ENCODE peak calls at places on chromosomes 16 and 17, in four cellular contexts. F is K562, N is HepG2, J is H1. H is an unnamed sample.

GRCh38 chr16:88993006-88993787 is 16.2 kb upstream of the CBFA2T3 start:
- DNase-seq in J (no peak), N (no peak), F (peak), H (no peak)

GRCh38 chr16:68756250-68757051 is 19.4 kb downstream of the CDH1 start:
- DNase-seq in N (no peak), F (no peak), J (no peak), H (peak)

GRCh38 chr16:57668630-57669475 is 747 bp downstream of the ADGRG3 start:
- DNase-seq in J (no peak), F (no peak), N (no peak), H (no peak)

GRCh38 chr17:35241520-35241919 is 1.4 kb upstream of the SLFN5 start:
- DNase-seq in N (no peak), J (no peak), F (no peak), H (no peak)

GRCh38 chr17:72604518-72604917 is 483.7 kb downstream of the SOX9 start:
- DNase-seq in N (peak), F (no peak), J (no peak), H (no peak)

GRCh38 chr16:47310792-47311211 is 150.1 kb downstream of the ITFG1 start:
- DNase-seq in F (no peak), N (no peak), J (no peak), H (no peak)

GRCh38 chr16:18799500-18799899 is 1.8 kb downstream of the ARL6IP1 start:
- DNase-seq in J (no peak), F (no peak), N (no peak), H (no peak)

GRCh38 chr16:84233748-84234147 is 6.1 kb downstream of the KCNG4 start:
- DNase-seq in F (no peak), N (no peak), J (no peak), H (no peak)

GRCh38 chr17:28367641-28368305 is 2.3 kb downstream of the VTN start:
- DNase-seq in N (no peak), F (no peak), J (no peak), H (no peak)

GRCh38 chr16:7492122-7492521 is 159.5 kb downstream of the RBFOX1 start:
- DNase-seq in F (no peak), N (no peak), J (no peak), H (no peak)

GRCh38 chr17:7095642-7096041 is 15.6 kb upstream of the CLEC10A start:
- DNase-seq in J (no peak), F (no peak), N (no peak), H (no peak)

GRCh38 chr16:642189-643049 is 791 bp downstream of the MCRIP2 start:
- DNase-seq in N (peak), F (peak), J (peak), H (peak)

GRCh38 chr16:85054948-85055502 is 27.4 kb downstream of the KIAA0513 start:
- DNase-seq in N (no peak), J (no peak), F (no peak), H (no peak)

GRCh38 chr17:39970157-39970692 is 7.4 kb downstream of the GSDMA start:
- DNase-seq in F (no peak), J (no peak), N (no peak), H (no peak)

GRCh38 chr17:44004077-44004760 is at the start of gene NAGS:
- DNase-seq in F (peak), N (peak), J (no peak), H (no peak)

GRCh38 chr17:41812176-41813038 is at the start of gene FKBP10:
- DNase-seq in N (peak), J (peak), F (peak), H (no peak)

GRCh38 chr17:55576237-55576998 is 65.2 kb upstream of the SMIM36 start:
- DNase-seq in N (peak), J (no peak), F (peak), H (no peak)

GRCh38 chr16:52435573-52435972 is 111.4 kb downstream of the TOX3 start:
- DNase-seq in N (no peak), F (no peak), J (no peak), H (no peak)

GRCh38 chr16:68265078-68265925 is 976 bp downstream of the SLC7A6 start:
- DNase-seq in F (peak), N (peak), J (peak), H (peak)

GRCh38 chr16:1561836-1562235 is 28.4 kb downstream of the TMEM204 start:
- DNase-seq in J (no peak), N (no peak), F (no peak), H (no peak)

GRCh38 chr17:76569607-76570279 is 15.9 kb downstream of the ST6GALNAC2 start:
- DNase-seq in J (no peak), F (no peak), N (peak), H (no peak)

GRCh38 chr16:10093564-10093963 is 88.7 kb downstream of the GRIN2A start:
- DNase-seq in F (no peak), N (no peak), J (no peak), H (no peak)

GRCh38 chr16:69469807-69470561 is 45.6 kb downstream of the CYB5B start:
- DNase-seq in F (no peak), J (no peak), N (no peak), H (no peak)

GRCh38 chr16:48542020-48542473 is 67.9 kb downstream of the N4BP1 start:
- DNase-seq in N (no peak), J (no peak), F (no peak), H (peak)

GRCh38 chr16:49601541-49601940 is 227.9 kb downstream of the C16orf78 start:
- DNase-seq in J (peak), N (peak), F (no peak), H (no peak)

GRCh38 chr16:24499193-24499814 is 40.1 kb upstream of the RBBP6 start:
- DNase-seq in F (peak), N (peak), J (peak), H (no peak)

GRCh38 chr16:27853101-27853500 is 210.4 kb downstream of the GSG1L start:
- DNase-seq in J (no peak), N (no peak), F (no peak), H (no peak)
- TF ChIP-seq JUND in J (no peak), N (no peak), F (no peak), H (no peak)

GRCh38 chr16:55478827-55479559 is at the start of gene MMP2:
- DNase-seq in J (peak), N (no peak), F (no peak), H (no peak)

GRCh38 chr16:55476625-55477533 is 2.1 kb upstream of the MMP2 start:
- DNase-seq in F (no peak), N (no peak), J (no peak), H (no peak)

GRCh38 chr16:55479560-55480197 is 681 bp downstream of the MMP2 start:
- DNase-seq in J (no peak), F (no peak), N (no peak), H (no peak)

GRCh38 chr16:55482056-55482455 is 3.1 kb downstream of the MMP2 start:
- DNase-seq in N (no peak), J (no peak), F (no peak), H (no peak)

GRCh38 chr16:55480228-55480655 is 1.2 kb downstream of the MMP2 start:
- DNase-seq in N (no peak), F (no peak), J (peak), H (no peak)
- TF ChIP-seq JUND in N (no peak), F (no peak), J (no peak), H (no peak)

DNA sequence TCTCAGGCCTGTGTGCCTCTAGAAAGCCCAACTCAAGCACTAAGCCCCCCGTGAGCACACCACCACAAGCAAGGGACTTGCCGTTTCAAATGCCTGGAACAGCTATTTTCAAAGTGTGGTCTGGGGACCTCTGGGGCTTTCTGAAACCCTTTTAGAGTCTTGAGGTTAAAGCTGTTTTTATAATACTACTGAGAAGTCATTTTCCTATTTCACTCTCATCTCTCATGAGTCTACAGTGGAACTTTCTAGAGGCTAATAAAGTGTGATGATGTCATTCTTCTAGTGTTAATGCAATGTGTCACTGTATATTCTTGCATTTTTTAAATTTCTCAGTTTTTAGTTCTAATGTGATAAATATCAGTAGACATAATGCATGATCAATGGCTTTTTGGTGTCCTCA is 443.8 kb downstream of the HS3ST3B1 start:
- DNase-seq in N (no peak), F (no peak), J (no peak), H (no peak)
- TF ChIP-seq JUND in N (no peak), F (no peak), J (no peak), H (no peak)

GRCh38 chr17:50834786-50835562 is 412 bp upstream of the WFIKKN2 start:
- DNase-seq in F (no peak), N (no peak), J (no peak), H (no peak)
- TF ChIP-seq JUND in F (no peak), N (no peak), J (no peak), H (no peak)

GRCh38 chr16:77335652-77336234 is 99.1 kb downstream of the ADAMTS18 start:
- DNase-seq in N (no peak), F (no peak), J (peak), H (peak)
- TF ChIP-seq JUND in N (no peak), F (no peak), J (no peak), H (no peak)

GRCh38 chr17:4715071-4715749 is 4.8 kb downstream of the ARRB2 start:
- DNase-seq in F (no peak), N (no peak), J (no peak), H (no peak)
- TF ChIP-seq JUND in F (no peak), N (no peak), J (no peak), H (no peak)

DNA sequence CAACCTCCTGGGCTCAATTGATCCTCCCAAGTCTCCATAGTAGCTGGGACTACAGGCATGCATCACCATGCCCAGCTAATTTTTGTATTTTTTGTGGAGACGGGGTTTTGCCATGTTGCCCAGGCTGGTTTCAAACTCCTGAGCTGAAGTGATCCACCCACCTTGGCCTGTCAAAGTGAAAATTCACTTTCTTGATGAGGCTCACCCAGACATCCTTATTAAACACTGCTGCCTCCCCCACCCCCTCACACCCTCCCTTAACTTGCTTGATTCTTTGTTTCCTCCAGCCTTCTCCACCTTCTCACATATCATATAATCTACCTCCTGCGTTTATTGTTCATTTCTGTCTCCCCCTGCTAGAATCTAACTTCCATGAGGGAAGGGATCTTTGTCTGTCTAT is 46.0 kb upstream of the TEX2 start:
- DNase-seq in F (no peak), N (no peak), J (no peak), H (no peak)
- TF ChIP-seq JUND in F (no peak), N (no peak), J (no peak), H (no peak)

GRCh38 chr16:20944861-20945390 is 44.4 kb downstream of the LYRM1 start:
- DNase-seq in J (no peak), F (peak), N (peak), H (no peak)
- TF ChIP-seq JUND in J (no peak), F (peak), N (no peak), H (no peak)

GRCh38 chr17:977163-977562 is 2.4 kb downstream of the NXN start:
- DNase-seq in J (no peak), F (no peak), N (no peak), H (no peak)

GRCh38 chr17:979539-980405 is at the start of gene NXN:
- DNase-seq in F (peak), N (peak), J (peak), H (peak)

GRCh38 chr17:980406-981291 is 1.1 kb upstream of the NXN start:
- DNase-seq in F (no peak), J (no peak), N (peak), H (no peak)

GRCh38 chr17:978110-979093 is 1.2 kb downstream of the NXN start:
- DNase-seq in N (no peak), J (peak), F (no peak), H (no peak)

DNA sequence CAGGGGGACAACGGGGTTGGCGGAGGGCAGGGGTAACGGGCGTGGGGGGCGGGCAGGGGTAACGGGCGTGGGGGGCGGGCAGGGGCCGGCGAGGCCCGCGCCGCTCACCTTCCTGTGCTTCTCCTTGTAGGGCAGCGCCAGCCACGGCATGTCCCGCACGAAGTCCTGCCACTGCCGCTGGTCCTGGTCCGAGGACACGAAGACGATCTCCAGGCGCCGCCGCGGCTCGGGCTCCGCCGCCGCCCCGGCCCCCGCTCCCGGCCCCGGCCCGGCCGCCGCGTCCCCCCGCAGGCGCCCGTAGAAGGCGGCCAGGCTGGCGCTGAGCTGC is 401 bp downstream of the NXN start:
- DNase-seq in F (peak), J (no peak), N (no peak), H (no peak)
- TF ChIP-seq JUND in F (no peak), J (no peak), N (no peak), H (no peak)

GRCh38 chr17:80761421-80761871 is 216.8 kb downstream of the RPTOR start:
- DNase-seq in F (no peak), N (no peak), J (no peak), H (no peak)
- TF ChIP-seq JUND in F (no peak), N (no peak), J (no peak), H (no peak)